ENCODE peak calls at places on chromosomes 11 and 22, in nine cellular contexts. H is stimulated activated CD8-positive, alpha-beta memory T cell treated with anti-CD3 and anti-CD28 coated beads, Interleukin-12 subunit alpha, Interleukin-12 subunit beta, amount 100 ng/mL, for 1 hour; L is HTR-8/SVneo; Y is Peyer's patch; R is EL; M is cardiac muscle cell; I is stimulated activated CD4-positive, alpha-beta T cell treated with anti-CD3 and anti-CD28 coated beads, Interleukin-12 subunit alpha, Interleukin-12 subunit beta, amount 100 ng/mL, for 4 hours; V is activated T-cell treated with anti-CD3 and anti-CD28 coated beads, Interleukin-2, amount 50 U/mL, for 4 hours; T is cardiac fibroblast. P is an unnamed sample.

GRCh38 chr22:24157783-24158170 is 23.5 kb upstream of the SUSD2 start:
- DNase-seq in Y (peak), I (no peak), H (no peak), M (no peak), V (no peak), L (no peak), T (peak), R (peak), P (no peak)

GRCh38 chr22:47135338-47135737 is 372.9 kb downstream of the TBC1D22A start:
- DNase-seq in Y (no peak), I (no peak), R (no peak), H (no peak), L (no peak), M (no peak), V (no peak), T (no peak), P (no peak)

GRCh38 chr22:37239336-37240239 is 4.5 kb downstream of the RAC2 start:
- DNase-seq in L (no peak), Y (no peak), T (no peak), I (no peak), H (no peak), R (no peak), M (no peak), V (no peak), P (no peak)

GRCh38 chr11:69444381-69445130 is 36.9 kb upstream of the LINC01488 start:
- DNase-seq in R (peak), Y (no peak), M (peak), T (peak), H (no peak), V (no peak), L (peak), I (no peak), P (peak)

GRCh38 chr11:68974421-68975194 is 6.2 kb downstream of the MRGPRD start:
- DNase-seq in I (no peak), L (no peak), V (no peak), Y (no peak), H (no peak), T (no peak), R (peak), M (no peak), P (peak)

GRCh38 chr11:28470180-28470579 is 362.0 kb downstream of the METTL15 start:
- DNase-seq in H (no peak), T (no peak), L (no peak), M (no peak), Y (no peak), V (no peak), R (no peak), I (no peak), P (no peak)

GRCh38 chr11:22192289-22192641 is 620 bp upstream of the ANO5 start:
- DNase-seq in R (no peak), M (peak), L (peak), I (no peak), T (no peak), Y (no peak), H (no peak), V (no peak), P (no peak)

GRCh38 chr22:32708835-32709234 is 92.7 kb upstream of the TIMP3 start:
- DNase-seq in R (peak), V (no peak), L (peak), I (no peak), T (peak), M (no peak), H (no peak), Y (no peak), P (no peak)

GRCh38 chr11:5004429-5005274 is 10.0 kb downstream of the OR51L1 start:
- DNase-seq in I (peak), R (peak), L (peak), V (no peak), T (peak), M (peak), H (no peak), Y (no peak), P (peak)

GRCh38 chr11:113673566-113674396 is 32.3 kb downstream of the TMPRSS5 start:
- DNase-seq in R (peak), I (no peak), T (no peak), H (no peak), V (no peak), Y (no peak), M (no peak), L (no peak), P (no peak)

GRCh38 chr11:117300301-117300700 is 9.2 kb downstream of the BACE1-AS start:
- DNase-seq in L (no peak), M (peak), R (peak), H (no peak), Y (no peak), V (no peak), I (no peak), T (peak), P (no peak)

GRCh38 chr11:120229451-120230424 is 10.2 kb upstream of the POU2F3 start:
- DNase-seq in L (no peak), V (no peak), R (no peak), I (no peak), H (no peak), Y (no peak), M (peak), T (no peak), P (no peak)

GRCh38 chr11:104763930-104764717 is 134.1 kb downstream of the CASP12 start:
- DNase-seq in M (no peak), Y (no peak), V (no peak), I (no peak), T (no peak), L (no peak), H (no peak), R (no peak), P (no peak)